ENCODE peak calls at places on chromosomes 13 and 19, in eight cellular contexts. One of them, this sample, is unnamed.

GRCh38 chr13:39946769-39947168 is 291.3 kb downstream of the COG6 start:
- DNase-seq in heart right ventricle: no peak
- DNase-seq in RWPE1: no peak
- DNase-seq in dorsolateral prefrontal cortex: no peak
- DNase-seq in AG04450: no peak
- DNase-seq in CD4-positive, CD25-positive, alpha-beta regulatory T cell: no peak
- DNase-seq in HCT116: no peak
- DNase-seq in heart left ventricle: no peak
- DNase-seq in this sample: no peak

GRCh38 chr19:9914001-9914314 is 22.4 kb downstream of the OLFM2 start:
- DNase-seq in heart left ventricle: no peak
- DNase-seq in HCT116: no peak
- DNase-seq in CD4-positive, CD25-positive, alpha-beta regulatory T cell: no peak
- DNase-seq in RWPE1: peak; percentile 32
- DNase-seq in heart right ventricle: no peak
- DNase-seq in AG04450: no peak
- DNase-seq in dorsolateral prefrontal cortex: no peak
- DNase-seq in this sample: no peak

GRCh38 chr19:662207-662961 is 630 bp downstream of the RNF126 start:
- DNase-seq in AG04450: no peak
- DNase-seq in dorsolateral prefrontal cortex: no peak
- DNase-seq in RWPE1: peak; percentile 45
- DNase-seq in heart right ventricle: no peak
- DNase-seq in HCT116: no peak
- DNase-seq in CD4-positive, CD25-positive, alpha-beta regulatory T cell: peak; percentile 67
- DNase-seq in heart left ventricle: no peak
- DNase-seq in this sample: no peak

GRCh38 chr13:99968521-99969367 is 2.8 kb downstream of the ZIC5 start:
- DNase-seq in AG04450: no peak
- DNase-seq in CD4-positive, CD25-positive, alpha-beta regulatory T cell: no peak
- DNase-seq in heart left ventricle: no peak
- DNase-seq in HCT116: no peak
- DNase-seq in heart right ventricle: no peak
- DNase-seq in RWPE1: no peak
- DNase-seq in dorsolateral prefrontal cortex: no peak
- DNase-seq in this sample: no peak

GRCh38 chr19:55600336-55601028 is 394 bp downstream of the ZNF524 start:
- DNase-seq in HCT116: no peak
- DNase-seq in heart left ventricle: peak; percentile 79
- DNase-seq in AG04450: no peak
- DNase-seq in CD4-positive, CD25-positive, alpha-beta regulatory T cell: no peak
- DNase-seq in heart right ventricle: peak; percentile 71
- DNase-seq in dorsolateral prefrontal cortex: peak; percentile 66
- DNase-seq in RWPE1: no peak
- DNase-seq in this sample: no peak

GRCh38 chr19:13094285-13094595 is 8.4 kb downstream of the LYL1 start:
- DNase-seq in heart right ventricle: no peak
- DNase-seq in AG04450: no peak
- DNase-seq in heart left ventricle: no peak
- DNase-seq in CD4-positive, CD25-positive, alpha-beta regulatory T cell: no peak
- DNase-seq in HCT116: no peak
- DNase-seq in RWPE1: no peak
- DNase-seq in dorsolateral prefrontal cortex: no peak
- DNase-seq in this sample: no peak

GRCh38 chr13:19587635-19588300 is 26.4 kb upstream of the TPTE2 start:
- DNase-seq in CD4-positive, CD25-positive, alpha-beta regulatory T cell: peak; percentile 9
- DNase-seq in HCT116: peak; percentile 27
- DNase-seq in heart right ventricle: peak; percentile 12
- DNase-seq in heart left ventricle: no peak
- DNase-seq in dorsolateral prefrontal cortex: peak; percentile 35
- DNase-seq in AG04450: no peak
- DNase-seq in RWPE1: no peak
- DNase-seq in this sample: no peak

GRCh38 chr19:3604227-3604986 is 2.3 kb downstream of the TBXA2R start:
- DNase-seq in HCT116: no peak
- DNase-seq in AG04450: no peak
- DNase-seq in dorsolateral prefrontal cortex: no peak
- DNase-seq in CD4-positive, CD25-positive, alpha-beta regulatory T cell: no peak
- DNase-seq in RWPE1: no peak
- DNase-seq in heart right ventricle: no peak
- DNase-seq in heart left ventricle: no peak
- DNase-seq in this sample: no peak

GRCh38 chr19:47158879-47159509 is 28.4 kb downstream of the SAE1 start:
- DNase-seq in dorsolateral prefrontal cortex: no peak
- DNase-seq in heart left ventricle: no peak
- DNase-seq in HCT116: no peak
- DNase-seq in CD4-positive, CD25-positive, alpha-beta regulatory T cell: peak; percentile 24
- DNase-seq in AG04450: no peak
- DNase-seq in heart right ventricle: no peak
- DNase-seq in RWPE1: peak; percentile 62
- DNase-seq in this sample: no peak

GRCh38 chr13:73549717-73550116 is 490.9 kb downstream of the KLF5 start:
- DNase-seq in CD4-positive, CD25-positive, alpha-beta regulatory T cell: no peak
- DNase-seq in dorsolateral prefrontal cortex: no peak
- DNase-seq in HCT116: no peak
- DNase-seq in RWPE1: no peak
- DNase-seq in heart right ventricle: no peak
- DNase-seq in heart left ventricle: no peak
- DNase-seq in AG04450: no peak
- DNase-seq in this sample: no peak

GRCh38 chr19:6260912-6261636 is 18.7 kb downstream of the MLLT1 start:
- DNase-seq in heart left ventricle: no peak
- DNase-seq in RWPE1: peak; percentile 36
- DNase-seq in heart right ventricle: no peak
- DNase-seq in HCT116: no peak
- DNase-seq in AG04450: no peak
- DNase-seq in CD4-positive, CD25-positive, alpha-beta regulatory T cell: no peak
- DNase-seq in dorsolateral prefrontal cortex: no peak
- DNase-seq in this sample: no peak

GRCh38 chr19:6023085-6023682 is 45.2 kb upstream of the RANBP3 start:
- DNase-seq in dorsolateral prefrontal cortex: no peak
- DNase-seq in HCT116: no peak
- DNase-seq in AG04450: no peak
- DNase-seq in CD4-positive, CD25-positive, alpha-beta regulatory T cell: no peak
- DNase-seq in heart right ventricle: no peak
- DNase-seq in heart left ventricle: no peak
- DNase-seq in RWPE1: peak; percentile 34
- DNase-seq in this sample: no peak

GRCh38 chr19:33273881-33274662 is 28.3 kb downstream of the CEBPA start:
- DNase-seq in heart right ventricle: peak; percentile 40
- DNase-seq in HCT116: peak; percentile 24
- DNase-seq in dorsolateral prefrontal cortex: peak; percentile 22
- DNase-seq in heart left ventricle: no peak
- DNase-seq in RWPE1: no peak
- DNase-seq in CD4-positive, CD25-positive, alpha-beta regulatory T cell: no peak
- DNase-seq in AG04450: peak; percentile 34
- DNase-seq in this sample: peak; percentile 86

GRCh38 chr19:13600802-13601201 is 94.5 kb upstream of the CACNA1A start:
- DNase-seq in heart left ventricle: no peak
- DNase-seq in CD4-positive, CD25-positive, alpha-beta regulatory T cell: no peak
- DNase-seq in AG04450: no peak
- DNase-seq in heart right ventricle: no peak
- DNase-seq in HCT116: no peak
- DNase-seq in dorsolateral prefrontal cortex: no peak
- DNase-seq in RWPE1: no peak
- DNase-seq in this sample: no peak

GRCh38 chr13:99959538-99960230 is 11.9 kb downstream of the ZIC5 start:
- DNase-seq in AG04450: no peak
- DNase-seq in HCT116: no peak
- DNase-seq in CD4-positive, CD25-positive, alpha-beta regulatory T cell: no peak
- DNase-seq in heart left ventricle: no peak
- DNase-seq in heart right ventricle: no peak
- DNase-seq in RWPE1: no peak
- DNase-seq in dorsolateral prefrontal cortex: peak; percentile 37
- DNase-seq in this sample: no peak

GRCh38 chr19:55492362-55492944 is 4.2 kb downstream of the SSC5D start:
- DNase-seq in HCT116: no peak
- DNase-seq in RWPE1: no peak
- DNase-seq in heart left ventricle: no peak
- DNase-seq in AG04450: no peak
- DNase-seq in dorsolateral prefrontal cortex: no peak
- DNase-seq in CD4-positive, CD25-positive, alpha-beta regulatory T cell: no peak
- DNase-seq in heart right ventricle: no peak
- DNase-seq in this sample: no peak

GRCh38 chr13:77113496-77113895 is 86.5 kb upstream of the FBXL3 start:
- DNase-seq in heart left ventricle: no peak
- DNase-seq in HCT116: no peak
- DNase-seq in CD4-positive, CD25-positive, alpha-beta regulatory T cell: no peak
- DNase-seq in heart right ventricle: no peak
- DNase-seq in RWPE1: no peak
- DNase-seq in AG04450: no peak
- DNase-seq in dorsolateral prefrontal cortex: no peak
- DNase-seq in this sample: no peak

GRCh38 chr13:51799261-51799660 is 4.7 kb downstream of the DHRS12 start:
- DNase-seq in heart right ventricle: no peak
- DNase-seq in CD4-positive, CD25-positive, alpha-beta regulatory T cell: no peak
- DNase-seq in dorsolateral prefrontal cortex: no peak
- DNase-seq in AG04450: no peak
- DNase-seq in HCT116: no peak
- DNase-seq in RWPE1: no peak
- DNase-seq in heart left ventricle: no peak
- DNase-seq in this sample: no peak

GRCh38 chr19:6590458-6591319 is at the start of gene CD70:
- DNase-seq in heart right ventricle: no peak
- DNase-seq in HCT116: no peak
- DNase-seq in dorsolateral prefrontal cortex: no peak
- DNase-seq in RWPE1: peak; percentile 48
- DNase-seq in AG04450: no peak
- DNase-seq in CD4-positive, CD25-positive, alpha-beta regulatory T cell: peak; percentile 36
- DNase-seq in heart left ventricle: no peak
- DNase-seq in this sample: no peak

GRCh38 chr19:3507371-3508120 is 1.4 kb downstream of the FZR1 start:
- DNase-seq in HCT116: no peak
- DNase-seq in AG04450: no peak
- DNase-seq in CD4-positive, CD25-positive, alpha-beta regulatory T cell: peak; percentile 31
- DNase-seq in dorsolateral prefrontal cortex: no peak
- DNase-seq in RWPE1: no peak
- DNase-seq in heart left ventricle: no peak
- DNase-seq in heart right ventricle: no peak
- DNase-seq in this sample: no peak

GRCh38 chr19:53237114-53237777 is 17.4 kb downstream of the ZNF677 start:
- DNase-seq in heart right ventricle: no peak
- DNase-seq in heart left ventricle: no peak
- DNase-seq in HCT116: no peak
- DNase-seq in RWPE1: no peak
- DNase-seq in AG04450: no peak
- DNase-seq in dorsolateral prefrontal cortex: no peak
- DNase-seq in CD4-positive, CD25-positive, alpha-beta regulatory T cell: no peak
- DNase-seq in this sample: no peak
- H3K27ac ChIP-seq in heart right ventricle: no peak overlapping the region
- H3K27ac ChIP-seq in heart left ventricle: no peak overlapping the region
- H3K27ac ChIP-seq in HCT116: no peak overlapping the region
- H3K27ac ChIP-seq in RWPE1: no peak overlapping the region
- H3K27ac ChIP-seq in AG04450: no peak overlapping the region
- H3K27ac ChIP-seq in dorsolateral prefrontal cortex: no peak overlapping the region
- H3K27ac ChIP-seq in CD4-positive, CD25-positive, alpha-beta regulatory T cell: no peak overlapping the region
- H3K27ac ChIP-seq in this sample: no peak overlapping the region

GRCh38 chr13:61410266-61410665 is 5.4 kb downstream of the PCDH20 start:
- DNase-seq in AG04450: no peak
- DNase-seq in dorsolateral prefrontal cortex: no peak
- DNase-seq in heart right ventricle: no peak
- DNase-seq in RWPE1: no peak
- DNase-seq in heart left ventricle: no peak
- DNase-seq in HCT116: no peak
- DNase-seq in CD4-positive, CD25-positive, alpha-beta regulatory T cell: no peak
- DNase-seq in this sample: no peak
- H3K27ac ChIP-seq in AG04450: no peak overlapping the region
- H3K27ac ChIP-seq in dorsolateral prefrontal cortex: no peak overlapping the region
- H3K27ac ChIP-seq in heart right ventricle: no peak overlapping the region
- H3K27ac ChIP-seq in RWPE1: no peak overlapping the region
- H3K27ac ChIP-seq in heart left ventricle: no peak overlapping the region
- H3K27ac ChIP-seq in HCT116: no peak overlapping the region
- H3K27ac ChIP-seq in CD4-positive, CD25-positive, alpha-beta regulatory T cell: no peak overlapping the region
- H3K27ac ChIP-seq in this sample: no peak overlapping the region

GRCh38 chr19:11050323-11051114 is 38.7 kb upstream of the LDLR start:
- DNase-seq in dorsolateral prefrontal cortex: no peak
- DNase-seq in HCT116: no peak
- DNase-seq in heart left ventricle: no peak
- DNase-seq in CD4-positive, CD25-positive, alpha-beta regulatory T cell: no peak
- DNase-seq in heart right ventricle: no peak
- DNase-seq in RWPE1: no peak
- DNase-seq in AG04450: no peak
- DNase-seq in this sample: no peak
- H3K27ac ChIP-seq in dorsolateral prefrontal cortex: no peak overlapping the region
- H3K27ac ChIP-seq in HCT116: no peak overlapping the region
- H3K27ac ChIP-seq in heart left ventricle: no peak overlapping the region
- H3K27ac ChIP-seq in CD4-positive, CD25-positive, alpha-beta regulatory T cell: peak overlapping the region; percentile 77
- H3K27ac ChIP-seq in heart right ventricle: no peak overlapping the region
- H3K27ac ChIP-seq in RWPE1: peak overlapping the region; percentile 88
- H3K27ac ChIP-seq in AG04450: no peak overlapping the region
- H3K27ac ChIP-seq in this sample: no peak overlapping the region

GRCh38 chr13:112781287-112781686 is 91.4 kb downstream of the ATP11A start:
- DNase-seq in dorsolateral prefrontal cortex: no peak
- DNase-seq in HCT116: no peak
- DNase-seq in RWPE1: no peak
- DNase-seq in CD4-positive, CD25-positive, alpha-beta regulatory T cell: no peak
- DNase-seq in heart right ventricle: no peak
- DNase-seq in heart left ventricle: no peak
- DNase-seq in AG04450: no peak
- DNase-seq in this sample: no peak

GRCh38 chr13:112783946-112784500 is 94.2 kb downstream of the ATP11A start:
- DNase-seq in dorsolateral prefrontal cortex: no peak
- DNase-seq in HCT116: no peak
- DNase-seq in heart right ventricle: no peak
- DNase-seq in CD4-positive, CD25-positive, alpha-beta regulatory T cell: no peak
- DNase-seq in heart left ventricle: no peak
- DNase-seq in RWPE1: no peak
- DNase-seq in AG04450: no peak
- DNase-seq in this sample: no peak

GRCh38 chr13:112781881-112782361 is 92.1 kb downstream of the ATP11A start:
- DNase-seq in AG04450: no peak
- DNase-seq in RWPE1: no peak
- DNase-seq in heart left ventricle: peak; percentile 78
- DNase-seq in CD4-positive, CD25-positive, alpha-beta regulatory T cell: no peak
- DNase-seq in dorsolateral prefrontal cortex: peak; percentile 65
- DNase-seq in HCT116: no peak
- DNase-seq in heart right ventricle: peak; percentile 74
- DNase-seq in this sample: no peak

GRCh38 chr13:112783135-112783945 is 93.5 kb downstream of the ATP11A start:
- DNase-seq in heart right ventricle: no peak
- DNase-seq in dorsolateral prefrontal cortex: no peak
- DNase-seq in HCT116: no peak
- DNase-seq in heart left ventricle: no peak
- DNase-seq in CD4-positive, CD25-positive, alpha-beta regulatory T cell: no peak
- DNase-seq in AG04450: peak; percentile 47
- DNase-seq in RWPE1: no peak
- DNase-seq in this sample: no peak

DNA sequence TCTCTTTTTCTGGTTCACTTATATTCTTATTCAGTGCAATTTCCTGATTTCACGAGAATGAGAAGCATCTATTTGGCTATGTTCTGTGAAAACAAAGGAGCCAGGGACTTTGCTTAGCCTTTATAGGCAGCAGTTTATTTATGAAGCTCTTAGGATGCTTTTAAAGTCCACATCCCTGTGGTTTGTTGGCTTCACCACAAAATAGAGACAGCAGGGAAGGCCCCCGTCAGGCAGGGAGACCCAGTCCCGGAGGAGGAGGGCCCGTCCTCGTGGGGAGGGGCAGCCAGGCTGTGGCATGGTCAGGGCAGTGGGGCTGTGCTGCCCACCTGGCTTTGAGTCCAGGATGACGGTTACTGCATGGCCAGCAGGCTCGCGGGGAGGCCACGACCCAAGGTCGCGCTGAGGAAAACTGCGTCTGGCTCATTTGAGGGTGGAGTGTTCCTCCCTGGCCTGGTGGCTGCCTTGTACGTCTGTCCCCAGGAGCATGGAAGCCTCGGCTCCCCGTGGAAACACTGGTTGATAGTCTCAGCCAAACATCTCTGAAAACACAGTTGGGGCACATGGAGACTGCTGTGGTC is 92.7 kb downstream of the ATP11A start:
- DNase-seq in heart left ventricle: no peak
- DNase-seq in RWPE1: no peak
- DNase-seq in HCT116: no peak
- DNase-seq in dorsolateral prefrontal cortex: no peak
- DNase-seq in CD4-positive, CD25-positive, alpha-beta regulatory T cell: no peak
- DNase-seq in heart right ventricle: no peak
- DNase-seq in AG04450: no peak
- DNase-seq in this sample: no peak
- H3K27ac ChIP-seq in heart left ventricle: peak overlapping the region; percentile 86
- H3K27ac ChIP-seq in RWPE1: no peak overlapping the region
- H3K27ac ChIP-seq in HCT116: no peak overlapping the region
- H3K27ac ChIP-seq in dorsolateral prefrontal cortex: peak overlapping the region; percentile 77
- H3K27ac ChIP-seq in CD4-positive, CD25-positive, alpha-beta regulatory T cell: no peak overlapping the region
- H3K27ac ChIP-seq in heart right ventricle: peak overlapping the region; percentile 74
- H3K27ac ChIP-seq in AG04450: no peak overlapping the region
- H3K27ac ChIP-seq in this sample: no peak overlapping the region

This sample was measured in epithelial cell of prostate.